ENCODE peak calls at places on chromosomes 12 and 14, in ten cellular contexts. M is brain microvascular endothelial cell; B is IMR-90; J is GM23338; E is AG04450; V is upper lobe of right lung; Y is dorsolateral prefrontal cortex; N is adrenal gland; G is CD8-positive, alpha-beta memory T cell; W is osteoblast. Q is an unnamed sample.

GRCh38 chr12:130444081-130444480 is 106.4 kb downstream of the PIWIL1 start:
- DNase-seq in V (no peak), G (no peak), N (no peak), E (no peak), M (no peak), Y (no peak), J (no peak), W (no peak), B (no peak), Q (no peak)

GRCh38 chr14:99821519-99822165 is 28.4 kb downstream of the EML1 start:
- DNase-seq in B (peak; percentile 85), V (no peak), G (no peak), M (peak; percentile 78), E (peak; percentile 55), J (no peak), W (peak; percentile 84), Y (no peak), N (no peak), Q (peak; percentile 63)

GRCh38 chr12:106709068-106709511 is 65.4 kb upstream of the RIC8B start:
- DNase-seq in W (no peak), G (no peak), N (no peak), B (no peak), Y (no peak), E (no peak), J (peak; percentile 32), M (no peak), V (no peak), Q (no peak)

GRCh38 chr12:27006797-27007467 is 7.3 kb downstream of the TM7SF3 start:
- DNase-seq in Y (no peak), E (no peak), G (no peak), W (no peak), B (no peak), J (no peak), M (no peak), N (no peak), V (no peak), Q (no peak)

GRCh38 chr14:70416322-70416716 is 571 bp downstream of the SYNJ2BP start:
- DNase-seq in G (no peak), B (peak; percentile 8), M (peak; percentile 0), J (peak; percentile 30), Y (no peak), E (no peak), V (no peak), W (no peak), N (no peak), Q (no peak)

GRCh38 chr14:67571275-67571990 is 28.6 kb downstream of the PIGH start:
- DNase-seq in Y (peak; percentile 71), B (peak; percentile 44), E (no peak), M (peak; percentile 47), V (peak; percentile 81), W (peak; percentile 96), N (peak; percentile 80), J (peak; percentile 84), G (peak; percentile 79), Q (peak; percentile 21)

GRCh38 chr14:99264691-99265090 is 7.3 kb downstream of the BCL11B start:
- DNase-seq in J (no peak), B (no peak), V (no peak), Y (no peak), M (no peak), W (peak; percentile 85), G (peak; percentile 38), E (no peak), N (no peak), Q (no peak)

GRCh38 chr14:60951781-60952435 is 29.0 kb downstream of the TRMT5 start:
- DNase-seq in Y (no peak), M (no peak), G (no peak), N (no peak), W (no peak), J (no peak), E (no peak), V (no peak), B (no peak), Q (no peak)

GRCh38 chr12:47225356-47225755 is 145.6 kb upstream of the AMIGO2 start:
- DNase-seq in B (no peak), W (no peak), J (no peak), N (no peak), E (no peak), Y (no peak), V (no peak), M (no peak), G (no peak), Q (no peak)

GRCh38 chr14:62179367-62180018 is 417.3 kb downstream of the SNAPC1 start:
- DNase-seq in G (no peak), M (peak; percentile 81), W (peak; percentile 72), N (peak; percentile 76), Y (peak; percentile 60), B (peak; percentile 91), E (peak; percentile 87), V (no peak), J (peak; percentile 90), Q (peak; percentile 52)

GRCh38 chr12:115452751-115453281 is 768.8 kb upstream of the TBX3 start:
- DNase-seq in E (no peak), M (no peak), N (no peak), B (no peak), G (no peak), V (no peak), W (no peak), J (peak; percentile 48), Y (no peak), Q (no peak)

GRCh38 chr12:14999421-15000047 is 26.7 kb downstream of the PDE6H start:
- DNase-seq in B (no peak), N (peak; percentile 62), J (no peak), V (no peak), G (no peak), E (no peak), M (no peak), W (no peak), Y (no peak), Q (no peak)

GRCh38 chr14:100438678-100439592 is 115.8 kb downstream of the SLC25A47 start:
- DNase-seq in N (peak; percentile 90), M (peak; percentile 86), E (peak; percentile 30), J (no peak), W (peak; percentile 97), B (peak; percentile 89), Y (peak; percentile 69), G (no peak), V (no peak), Q (no peak)

GRCh38 chr12:54214553-54215374 is 26.0 kb upstream of the SMUG1 start:
- DNase-seq in M (peak; percentile 71), J (peak; percentile 98), N (peak; percentile 92), V (peak; percentile 92), B (peak; percentile 85), E (peak; percentile 60), W (peak; percentile 94), G (peak; percentile 91), Y (peak; percentile 81), Q (peak; percentile 73)
- H3K4me3 ChIP-seq in M (peak overlapping the region; percentile 24), J (no peak overlapping the region), N (no peak overlapping the region), V (no peak overlapping the region), B (peak overlapping the region; percentile 15), E (peak overlapping the region; percentile 39), W (peak overlapping the region; percentile 65), G (peak overlapping the region; percentile 56), Y (no peak overlapping the region), Q (no peak overlapping the region)

GRCh38 chr12:19775241-19775640 is 335.9 kb downstream of the AEBP2 start:
- DNase-seq in W (no peak), Y (no peak), V (no peak), B (no peak), J (no peak), M (no peak), E (no peak), N (no peak), G (no peak), Q (no peak)
- H3K4me3 ChIP-seq in W (no peak overlapping the region), Y (no peak overlapping the region), V (no peak overlapping the region), B (no peak overlapping the region), J (no peak overlapping the region), M (no peak overlapping the region), E (no peak overlapping the region), N (no peak overlapping the region), G (no peak overlapping the region), Q (no peak overlapping the region)

GRCh38 chr12:28059678-28060077 is 87.1 kb upstream of the PTHLH start:
- DNase-seq in G (no peak), M (no peak), N (no peak), V (no peak), E (no peak), J (no peak), B (no peak), Y (no peak), W (no peak), Q (no peak)

GRCh38 chr12:28063355-28063885 is 90.9 kb upstream of the PTHLH start:
- DNase-seq in J (no peak), W (no peak), M (no peak), G (no peak), B (no peak), E (no peak), V (no peak), Y (no peak), N (no peak), Q (no peak)

GRCh38 chr12:28060901-28061300 is 88.4 kb upstream of the PTHLH start:
- DNase-seq in J (no peak), Y (no peak), V (no peak), E (no peak), N (no peak), B (no peak), W (no peak), M (no peak), G (no peak), Q (no peak)

GRCh38 chr12:28057856-28058615 is 85.5 kb upstream of the PTHLH start:
- DNase-seq in G (no peak), J (no peak), B (peak; percentile 25), E (no peak), N (no peak), W (peak; percentile 77), V (no peak), Y (no peak), M (peak; percentile 37), Q (no peak)

GRCh38 chr12:28059220-28059619 is 86.7 kb upstream of the PTHLH start:
- DNase-seq in W (no peak), B (no peak), E (no peak), M (no peak), G (no peak), N (no peak), J (no peak), V (no peak), Y (no peak), Q (no peak)
- H3K4me3 ChIP-seq in W (no peak overlapping the region), B (no peak overlapping the region), E (no peak overlapping the region), M (no peak overlapping the region), G (no peak overlapping the region), N (no peak overlapping the region), J (no peak overlapping the region), V (no peak overlapping the region), Y (no peak overlapping the region), Q (no peak overlapping the region)

GRCh38 chr12:110249105-110249504 is 31.9 kb upstream of the ATP2A2 start:
- DNase-seq in G (no peak), W (no peak), J (no peak), V (no peak), M (no peak), Y (no peak), N (peak; percentile 45), E (peak; percentile 64), B (peak; percentile 70), Q (no peak)

GRCh38 chr12:110249716-110250225 is 31.3 kb upstream of the ATP2A2 start:
- DNase-seq in J (no peak), B (no peak), W (peak; percentile 62), E (no peak), M (no peak), G (no peak), V (no peak), N (no peak), Y (no peak), Q (no peak)

GRCh38 chr12:110247340-110248095 is 33.5 kb upstream of the ATP2A2 start:
- DNase-seq in Y (no peak), V (peak; percentile 71), G (no peak), J (no peak), M (no peak), E (no peak), B (no peak), N (no peak), W (peak; percentile 62), Q (no peak)

GRCh38 chr12:110246690-110247339 is 34.2 kb upstream of the ATP2A2 start:
- DNase-seq in E (no peak), M (no peak), V (no peak), B (no peak), Y (no peak), J (no peak), G (no peak), W (no peak), N (no peak), Q (no peak)

GRCh38 chr12:110248096-110248447 is 33.0 kb upstream of the ATP2A2 start:
- DNase-seq in E (no peak), N (no peak), B (no peak), G (no peak), M (no peak), Y (no peak), W (no peak), V (no peak), J (no peak), Q (no peak)
- H3K4me3 ChIP-seq in E (no peak overlapping the region), N (no peak overlapping the region), B (no peak overlapping the region), G (no peak overlapping the region), M (no peak overlapping the region), Y (no peak overlapping the region), W (no peak overlapping the region), V (no peak overlapping the region), J (no peak overlapping the region), Q (no peak overlapping the region)

Q was measured in HFF-Myc.